ENCODE peak calls at places on chromosome 4, in ten cellular contexts. One of them, this sample, is unnamed.

GRCh38 chr4:105859233-105859632 is 36.0 kb upstream of the NPNT start:
- DNase-seq in NCI-H524: no peak
- DNase-seq in astrocyte: peak; percentile 58
- DNase-seq in upper lobe of left lung: no peak
- DNase-seq in activated T-helper 1 cell treated with anti-CD3 and anti-CD28 coated beads, Interleukin-2, amount 50 U/mL, for 16 hours: no peak
- DNase-seq in posterior cingulate gyrus: no peak
- DNase-seq in NCI-H2107: no peak
- DNase-seq in stimulated activated effector memory CD8-positive, alpha-beta T cell treated with anti-CD3 and anti-CD28 coated beads, Interleukin-12 subunit alpha, Interleukin-12 subunit beta, amount 100 ng/mL, for 72 hours: no peak
- DNase-seq in heart left ventricle: no peak
- DNase-seq in neural crest cell: no peak
- DNase-seq in this sample: no peak

GRCh38 chr4:161359491-161359890 is 804.3 kb downstream of the FSTL5 start:
- DNase-seq in activated T-helper 1 cell treated with anti-CD3 and anti-CD28 coated beads, Interleukin-2, amount 50 U/mL, for 16 hours: no peak
- DNase-seq in upper lobe of left lung: no peak
- DNase-seq in NCI-H2107: no peak
- DNase-seq in stimulated activated effector memory CD8-positive, alpha-beta T cell treated with anti-CD3 and anti-CD28 coated beads, Interleukin-12 subunit alpha, Interleukin-12 subunit beta, amount 100 ng/mL, for 72 hours: no peak
- DNase-seq in astrocyte: no peak
- DNase-seq in NCI-H524: no peak
- DNase-seq in posterior cingulate gyrus: no peak
- DNase-seq in heart left ventricle: no peak
- DNase-seq in neural crest cell: no peak
- DNase-seq in this sample: no peak

GRCh38 chr4:158856852-158857251 is 88.0 kb downstream of the FNIP2 start:
- DNase-seq in activated T-helper 1 cell treated with anti-CD3 and anti-CD28 coated beads, Interleukin-2, amount 50 U/mL, for 16 hours: no peak
- DNase-seq in astrocyte: peak; percentile 38
- DNase-seq in NCI-H2107: no peak
- DNase-seq in posterior cingulate gyrus: no peak
- DNase-seq in stimulated activated effector memory CD8-positive, alpha-beta T cell treated with anti-CD3 and anti-CD28 coated beads, Interleukin-12 subunit alpha, Interleukin-12 subunit beta, amount 100 ng/mL, for 72 hours: no peak
- DNase-seq in neural crest cell: no peak
- DNase-seq in NCI-H524: peak; percentile 7
- DNase-seq in heart left ventricle: no peak
- DNase-seq in upper lobe of left lung: no peak
- DNase-seq in this sample: no peak

GRCh38 chr4:337932-338758 is 531 bp downstream of the ZNF141 start:
- DNase-seq in posterior cingulate gyrus: peak; percentile 18
- DNase-seq in NCI-H2107: no peak
- DNase-seq in stimulated activated effector memory CD8-positive, alpha-beta T cell treated with anti-CD3 and anti-CD28 coated beads, Interleukin-12 subunit alpha, Interleukin-12 subunit beta, amount 100 ng/mL, for 72 hours: no peak
- DNase-seq in neural crest cell: peak; percentile 26
- DNase-seq in NCI-H524: no peak
- DNase-seq in heart left ventricle: no peak
- DNase-seq in astrocyte: peak; percentile 34
- DNase-seq in upper lobe of left lung: peak; percentile 93
- DNase-seq in activated T-helper 1 cell treated with anti-CD3 and anti-CD28 coated beads, Interleukin-2, amount 50 U/mL, for 16 hours: peak; percentile 36
- DNase-seq in this sample: no peak

GRCh38 chr4:106264331-106264728 is 51.7 kb downstream of the TBCK start:
- DNase-seq in activated T-helper 1 cell treated with anti-CD3 and anti-CD28 coated beads, Interleukin-2, amount 50 U/mL, for 16 hours: no peak
- DNase-seq in NCI-H524: no peak
- DNase-seq in NCI-H2107: no peak
- DNase-seq in stimulated activated effector memory CD8-positive, alpha-beta T cell treated with anti-CD3 and anti-CD28 coated beads, Interleukin-12 subunit alpha, Interleukin-12 subunit beta, amount 100 ng/mL, for 72 hours: no peak
- DNase-seq in astrocyte: no peak
- DNase-seq in posterior cingulate gyrus: no peak
- DNase-seq in upper lobe of left lung: no peak
- DNase-seq in heart left ventricle: no peak
- DNase-seq in neural crest cell: no peak
- DNase-seq in this sample: no peak

GRCh38 chr4:17492058-17492741 is 19.7 kb downstream of the QDPR start:
- DNase-seq in neural crest cell: no peak
- DNase-seq in stimulated activated effector memory CD8-positive, alpha-beta T cell treated with anti-CD3 and anti-CD28 coated beads, Interleukin-12 subunit alpha, Interleukin-12 subunit beta, amount 100 ng/mL, for 72 hours: no peak
- DNase-seq in activated T-helper 1 cell treated with anti-CD3 and anti-CD28 coated beads, Interleukin-2, amount 50 U/mL, for 16 hours: no peak
- DNase-seq in posterior cingulate gyrus: no peak
- DNase-seq in NCI-H524: no peak
- DNase-seq in astrocyte: no peak
- DNase-seq in NCI-H2107: no peak
- DNase-seq in upper lobe of left lung: peak; percentile 74
- DNase-seq in heart left ventricle: no peak
- DNase-seq in this sample: no peak

GRCh38 chr4:763191-763810 is 57.7 kb downstream of the PCGF3 start:
- DNase-seq in neural crest cell: no peak
- DNase-seq in upper lobe of left lung: no peak
- DNase-seq in NCI-H524: no peak
- DNase-seq in activated T-helper 1 cell treated with anti-CD3 and anti-CD28 coated beads, Interleukin-2, amount 50 U/mL, for 16 hours: no peak
- DNase-seq in astrocyte: no peak
- DNase-seq in posterior cingulate gyrus: peak; percentile 26
- DNase-seq in heart left ventricle: no peak
- DNase-seq in NCI-H2107: no peak
- DNase-seq in stimulated activated effector memory CD8-positive, alpha-beta T cell treated with anti-CD3 and anti-CD28 coated beads, Interleukin-12 subunit alpha, Interleukin-12 subunit beta, amount 100 ng/mL, for 72 hours: no peak
- DNase-seq in this sample: no peak

GRCh38 chr4:184653650-184654049 is 4.1 kb downstream of the PRIMPOL start:
- DNase-seq in neural crest cell: no peak
- DNase-seq in NCI-H524: peak; percentile 2
- DNase-seq in upper lobe of left lung: no peak
- DNase-seq in posterior cingulate gyrus: no peak
- DNase-seq in astrocyte: peak; percentile 35
- DNase-seq in NCI-H2107: no peak
- DNase-seq in stimulated activated effector memory CD8-positive, alpha-beta T cell treated with anti-CD3 and anti-CD28 coated beads, Interleukin-12 subunit alpha, Interleukin-12 subunit beta, amount 100 ng/mL, for 72 hours: no peak
- DNase-seq in activated T-helper 1 cell treated with anti-CD3 and anti-CD28 coated beads, Interleukin-2, amount 50 U/mL, for 16 hours: no peak
- DNase-seq in heart left ventricle: no peak
- DNase-seq in this sample: peak; percentile 39

GRCh38 chr4:119087121-119087520 is 48.5 kb upstream of the MYOZ2 start:
- DNase-seq in astrocyte: no peak
- DNase-seq in activated T-helper 1 cell treated with anti-CD3 and anti-CD28 coated beads, Interleukin-2, amount 50 U/mL, for 16 hours: no peak
- DNase-seq in heart left ventricle: no peak
- DNase-seq in NCI-H524: no peak
- DNase-seq in neural crest cell: no peak
- DNase-seq in stimulated activated effector memory CD8-positive, alpha-beta T cell treated with anti-CD3 and anti-CD28 coated beads, Interleukin-12 subunit alpha, Interleukin-12 subunit beta, amount 100 ng/mL, for 72 hours: no peak
- DNase-seq in upper lobe of left lung: no peak
- DNase-seq in NCI-H2107: no peak
- DNase-seq in posterior cingulate gyrus: no peak
- DNase-seq in this sample: no peak

This sample was measured in NCI-H2171.